ENCODE peak calls at places on chromosomes 3 and 15, in four cellular contexts. X, T, D and S are unnamed samples.
A peak's percentile ranks its signal among the peaks of the same experiment; 100 is the strongest.

GRCh38 chr15:85711590-85712192 is 83.0 kb downstream of the KLHL25 start:
- ATAC-seq in D (no peak), X (no peak), T (no peak), S (no peak)

GRCh38 chr3:108117245-108117644 is 26.4 kb upstream of the CD47 start:
- ATAC-seq in X (peak; percentile 41), T (no peak), D (no peak), S (no peak)

GRCh38 chr3:17749705-17750293 is 7.4 kb upstream of the TBC1D5 start:
- ATAC-seq in T (peak; percentile 73), D (no peak), X (peak; percentile 33), S (no peak)

GRCh38 chr15:99749386-99749785 is 16.1 kb upstream of the LYSMD4 start:
- ATAC-seq in D (peak; percentile 60), T (peak; percentile 37), X (no peak), S (no peak)

GRCh38 chr15:92648190-92648875 is 7.2 kb downstream of the FAM174B start:
- ATAC-seq in T (no peak), D (no peak), X (no peak), S (no peak)

GRCh38 chr15:41024880-41025279 is 71.6 kb downstream of the CHAC1 start:
- ATAC-seq in T (no peak), D (no peak), X (no peak), S (no peak)

GRCh38 chr3:32334675-32335074 is 57.0 kb upstream of the CMTM7 start:
- ATAC-seq in T (peak; percentile 79), D (no peak), X (peak; percentile 80), S (no peak)

GRCh38 chr3:22401499-22401898 is 650.5 kb upstream of the ZNF385D start:
- ATAC-seq in T (no peak), X (no peak), D (no peak), S (no peak)

GRCh38 chr3:186760141-186760813 is 23.1 kb upstream of the EIF4A2 start:
- ATAC-seq in X (no peak), T (peak; percentile 28), D (no peak), S (no peak)

GRCh38 chr15:92677998-92678397 is 22.4 kb upstream of the FAM174B start:
- ATAC-seq in D (no peak), X (no peak), T (no peak), S (no peak)

GRCh38 chr15:70535955-70536338 is 227.4 kb downstream of the UACA start:
- ATAC-seq in X (no peak), D (no peak), T (no peak), S (no peak)

GRCh38 chr3:115779011-115779410 is 155.7 kb downstream of the GAP43 start:
- ATAC-seq in X (no peak), T (no peak), D (no peak), S (no peak)

GRCh38 chr15:38072507-38073277 is 138.3 kb downstream of the TMCO5A start:
- ATAC-seq in X (peak; percentile 83), T (peak; percentile 98), D (peak; percentile 85), S (peak; percentile 81)

GRCh38 chr15:31264534-31265089 is 62.0 kb upstream of the KLF13 start:
- ATAC-seq in X (no peak), D (no peak), T (peak; percentile 26), S (no peak)

GRCh38 chr3:7867587-7867986 is 634.0 kb upstream of the LMCD1 start:
- ATAC-seq in D (no peak), T (no peak), X (no peak), S (no peak)

GRCh38 chr15:74531144-74531811 is 9.7 kb upstream of the ARID3B start:
- ATAC-seq in T (peak; percentile 69), X (peak; percentile 58), D (no peak), S (no peak)

GRCh38 chr3:37946531-37946889 is 44.1 kb upstream of the VILL start:
- ATAC-seq in D (no peak), T (no peak), X (no peak), S (no peak)

GRCh38 chr3:16366581-16366980 is 101.6 kb downstream of the OXNAD1 start:
- ATAC-seq in T (no peak), D (no peak), X (peak; percentile 31), S (no peak)

GRCh38 chr15:92315144-92315543 is 78.5 kb upstream of the ST8SIA2 start:
- ATAC-seq in T (no peak), X (no peak), D (no peak), S (no peak)

GRCh38 chr3:143536817-143537535 is 311.3 kb downstream of the SLC9A9 start:
- ATAC-seq in T (no peak), X (peak; percentile 22), D (no peak), S (no peak)

GRCh38 chr3:12705374-12705926 is 41.5 kb upstream of the RAF1 start:
- ATAC-seq in D (no peak), X (no peak), T (no peak), S (no peak)

GRCh38 chr15:64754663-64755426 is 20.5 kb downstream of the RBPMS2 start:
- ATAC-seq in D (no peak), X (peak; percentile 84), T (no peak), S (no peak)

GRCh38 chr3:32686713-32687112 is 1.7 kb downstream of the CNOT10 start:
- ATAC-seq in T (no peak), X (no peak), D (no peak), S (no peak)

GRCh38 chr15:89095073-89095472 is 6.8 kb downstream of the ABHD2 start:
- ATAC-seq in D (no peak), X (no peak), T (no peak), S (no peak)

GRCh38 chr15:38374024-38374423 is 79.9 kb upstream of the FAM98B start:
- ATAC-seq in D (no peak), T (no peak), X (no peak), S (no peak)

GRCh38 chr3:157582634-157582968 is 79.4 kb upstream of the VEPH1 start:
- ATAC-seq in D (no peak), X (no peak), T (no peak), S (no peak)

GRCh38 chr3:69462826-69463100 is 76.9 kb upstream of the FRMD4B start:
- ATAC-seq in D (no peak), X (no peak), T (no peak), S (no peak)

GRCh38 chr15:88686166-88686565 is 47.4 kb downstream of the ISG20 start:
- ATAC-seq in T (no peak), X (no peak), D (no peak), S (no peak)

GRCh38 chr3:139113766-139114165 is 69.1 kb upstream of the PRR23C start:
- ATAC-seq in X (no peak), T (peak; percentile 31), D (no peak), S (no peak)

GRCh38 chr3:128269131-128269775 is 116.0 kb downstream of the EEFSEC start:
- ATAC-seq in T (no peak), D (no peak), X (no peak), S (no peak)

GRCh38 chr3:151926956-151927355 is 53.5 kb downstream of the SUCNR1 start:
- ATAC-seq in D (peak; percentile 73), X (no peak), T (no peak), S (no peak)

GRCh38 chr15:71653986-71654713 is 156.2 kb upstream of the NR2E3 start:
- ATAC-seq in T (peak; percentile 74), X (no peak), D (no peak), S (no peak)

GRCh38 chr3:37477713-37478487 is 303.5 kb upstream of the LRRFIP2 start:
- ATAC-seq in X (no peak), T (no peak), D (no peak), S (no peak)

GRCh38 chr15:68681836-68682235 is 103.0 kb downstream of the CORO2B start:
- ATAC-seq in D (no peak), X (no peak), T (no peak), S (no peak)

GRCh38 chr3:61574854-61575253 is 13.5 kb downstream of the PTPRG start:
- ATAC-seq in T (no peak), X (peak; percentile 28), D (peak; percentile 93), S (no peak)

GRCh38 chr3:147509444-147509843 is 100.3 kb downstream of the ZIC1 start:
- ATAC-seq in X (no peak), D (no peak), T (no peak), S (no peak)

GRCh38 chr15:86018679-86019078 is 61.0 kb upstream of the AGBL1 start:
- ATAC-seq in X (peak; percentile 34), D (no peak), T (no peak), S (no peak)

GRCh38 chr3:128748527-128748926 is 22.5 kb downstream of the RAB7A start:
- ATAC-seq in D (peak; percentile 56), T (no peak), X (no peak), S (no peak)

GRCh38 chr3:194140520-194141414 is 4.8 kb downstream of the HES1 start:
- ATAC-seq in D (peak; percentile 44), T (peak; percentile 39), X (no peak), S (no peak)

DNA sequence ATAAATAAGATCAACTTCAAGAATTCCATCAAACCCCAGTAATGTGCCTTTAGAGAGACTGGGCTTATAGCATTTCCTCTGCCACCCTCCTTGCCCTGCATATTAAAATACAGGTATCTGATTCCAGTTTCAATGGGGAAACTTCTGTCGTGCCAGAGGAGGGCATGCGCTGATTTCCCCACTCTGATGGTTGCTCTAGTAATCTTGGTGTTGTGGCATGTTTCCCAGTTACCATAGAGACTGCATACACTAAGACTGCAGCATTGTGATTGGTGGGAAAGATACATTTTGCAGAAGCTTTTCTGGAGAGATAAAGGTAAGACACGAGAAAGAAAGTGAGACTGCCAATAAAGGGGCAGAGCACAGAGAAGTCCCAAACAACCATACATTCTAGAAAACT is 225.6 kb downstream of the TIGIT start:
- ATAC-seq in T (peak; percentile 30), X (peak; percentile 89), D (peak; percentile 80), S (peak; percentile 60)
- TF ChIP-seq POLR2AphosphoS5 in T (no peak), X (no peak), D (no peak), S (no peak)

GRCh38 chr3:49351521-49352011 is 6.6 kb downstream of the GPX1 start:
- ATAC-seq in X (peak; percentile 45), D (peak; percentile 43), T (peak; percentile 19), S (peak; percentile 60)
- TF ChIP-seq EP300 in X (no peak), D (no peak), T (no peak), S (no peak)

GRCh38 chr15:52795464-52796227 is 5.5 kb upstream of the ONECUT1 start:
- ATAC-seq in T (no peak), D (no peak), X (no peak), S (no peak)
- TF ChIP-seq POLR2AphosphoS5 in T (no peak), D (no peak), X (no peak), S (no peak)

GRCh38 chr3:4978966-4979400 is 254 bp upstream of the BHLHE40 start:
- ATAC-seq in X (peak; percentile 50), T (peak; percentile 65), D (peak; percentile 70), S (peak; percentile 71)
- TF ChIP-seq EP300 in X (peak; percentile 46), T (no peak), D (peak; percentile 1), S (no peak)

DNA sequence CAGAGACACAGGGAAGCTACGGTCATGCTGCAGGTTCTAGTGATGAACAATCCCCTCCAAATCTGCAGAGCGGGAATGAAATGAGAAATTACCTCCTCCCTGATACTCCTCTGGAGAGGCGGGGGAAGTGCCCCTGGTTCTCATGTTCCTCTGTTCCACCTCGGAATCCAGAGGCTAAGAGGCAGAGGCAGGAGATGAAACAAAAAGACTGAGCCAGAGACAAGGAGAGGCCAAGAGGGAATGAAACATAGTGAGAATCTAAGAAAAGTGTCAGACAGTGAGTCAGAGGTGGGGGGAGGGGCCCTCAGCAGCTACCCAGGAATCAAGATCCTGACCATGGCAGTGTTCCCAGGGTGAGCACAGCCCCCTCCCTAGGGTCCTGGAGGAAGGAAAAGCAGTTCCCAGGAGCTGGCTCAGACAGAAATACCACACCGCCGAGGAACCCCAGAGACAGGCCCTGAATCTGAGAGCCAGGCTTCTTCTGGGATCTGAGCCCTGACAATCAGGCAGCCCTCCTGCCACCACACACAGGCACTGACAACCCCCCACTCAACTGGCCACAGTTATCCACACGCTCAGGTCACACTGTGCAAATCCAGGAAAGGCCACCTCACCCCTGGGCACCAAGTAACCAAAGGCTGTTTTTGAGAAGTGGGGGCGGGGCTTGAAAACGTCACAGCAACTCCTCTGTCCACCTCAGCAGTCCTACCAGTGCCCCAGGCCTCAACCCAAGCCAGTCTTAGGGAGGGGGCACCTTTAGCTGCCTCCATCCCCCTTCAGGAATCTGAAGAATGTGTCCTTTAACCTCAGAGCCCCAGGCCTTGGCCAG is 2.4 kb downstream of the CSRNP1 start:
- ATAC-seq in D (peak; percentile 57), T (no peak), X (peak; percentile 5), S (peak; percentile 45)
- TF ChIP-seq POLR2AphosphoS5 in D (peak; percentile 77), T (no peak), X (peak; percentile 58), S (peak; percentile 81)